ENCODE peak calls at places on chromosomes 1 and 21, in five cellular contexts. R is spleen, O is endodermal cell, N is heart right ventricle, W is GM23248. I is an unnamed sample.
A peak's percentile ranks its signal among the peaks of the same experiment; 100 is the strongest.

GRCh38 chr1:85047472-85048295 is 616 bp downstream of the MCOLN3 start:
- DNase-seq in O (peak; percentile 82), W (peak; percentile 54), N (peak; percentile 14), R (peak; percentile 78), I (peak; percentile 6)

GRCh38 chr1:18384059-18384458 is 96.7 kb upstream of the KLHDC7A start:
- DNase-seq in N (no peak), O (no peak), W (no peak), R (no peak), I (no peak)

GRCh38 chr1:244099258-244099930 is 48.3 kb downstream of the ZBTB18 start:
- DNase-seq in R (no peak), W (no peak), O (no peak), N (no peak), I (no peak)

GRCh38 chr1:172144445-172145060 is 275.9 kb upstream of the C1orf105 start:
- DNase-seq in R (peak; percentile 71), N (peak; percentile 67), W (peak; percentile 99), O (no peak), I (no peak)

GRCh38 chr1:151716771-151717631 is at the start of gene CELF3:
- DNase-seq in W (peak; percentile 32), R (no peak), N (no peak), O (peak; percentile 87), I (no peak)

GRCh38 chr1:71755441-71755840 is 526.9 kb downstream of the NEGR1 start:
- DNase-seq in W (no peak), O (no peak), N (no peak), R (no peak), I (no peak)

GRCh38 chr1:100449477-100449876 is 88.5 kb upstream of the GPR88 start:
- DNase-seq in W (no peak), R (no peak), O (no peak), N (no peak), I (no peak)

GRCh38 chr1:208896768-208897167 is 652.6 kb upstream of the PLXNA2 start:
- DNase-seq in W (no peak), R (no peak), N (no peak), O (no peak), I (no peak)

GRCh38 chr1:192763756-192764155 is 45.1 kb upstream of the RGS2 start:
- DNase-seq in N (no peak), R (no peak), W (peak; percentile 54), O (no peak), I (no peak)

GRCh38 chr1:169782596-169782995 is 12.1 kb downstream of the METTL18 start:
- DNase-seq in W (no peak), O (no peak), R (no peak), N (no peak), I (no peak)

GRCh38 chr1:48203287-48203900 is 19.1 kb upstream of the SLC5A9 start:
- DNase-seq in N (no peak), R (no peak), W (peak; percentile 51), O (peak; percentile 55), I (no peak)

GRCh38 chr1:89632213-89633102 is 462 bp upstream of the LRRC8C start:
- DNase-seq in O (peak; percentile 90), N (peak; percentile 92), R (peak; percentile 99), W (peak; percentile 91), I (peak; percentile 82)

GRCh38 chr1:217627431-217627830 is 3.5 kb downstream of the GPATCH2 start:
- DNase-seq in R (no peak), N (no peak), W (no peak), O (no peak), I (no peak)

GRCh38 chr1:217626321-217626720 is 4.6 kb downstream of the GPATCH2 start:
- DNase-seq in W (no peak), N (no peak), O (no peak), R (no peak), I (no peak)

DNA sequence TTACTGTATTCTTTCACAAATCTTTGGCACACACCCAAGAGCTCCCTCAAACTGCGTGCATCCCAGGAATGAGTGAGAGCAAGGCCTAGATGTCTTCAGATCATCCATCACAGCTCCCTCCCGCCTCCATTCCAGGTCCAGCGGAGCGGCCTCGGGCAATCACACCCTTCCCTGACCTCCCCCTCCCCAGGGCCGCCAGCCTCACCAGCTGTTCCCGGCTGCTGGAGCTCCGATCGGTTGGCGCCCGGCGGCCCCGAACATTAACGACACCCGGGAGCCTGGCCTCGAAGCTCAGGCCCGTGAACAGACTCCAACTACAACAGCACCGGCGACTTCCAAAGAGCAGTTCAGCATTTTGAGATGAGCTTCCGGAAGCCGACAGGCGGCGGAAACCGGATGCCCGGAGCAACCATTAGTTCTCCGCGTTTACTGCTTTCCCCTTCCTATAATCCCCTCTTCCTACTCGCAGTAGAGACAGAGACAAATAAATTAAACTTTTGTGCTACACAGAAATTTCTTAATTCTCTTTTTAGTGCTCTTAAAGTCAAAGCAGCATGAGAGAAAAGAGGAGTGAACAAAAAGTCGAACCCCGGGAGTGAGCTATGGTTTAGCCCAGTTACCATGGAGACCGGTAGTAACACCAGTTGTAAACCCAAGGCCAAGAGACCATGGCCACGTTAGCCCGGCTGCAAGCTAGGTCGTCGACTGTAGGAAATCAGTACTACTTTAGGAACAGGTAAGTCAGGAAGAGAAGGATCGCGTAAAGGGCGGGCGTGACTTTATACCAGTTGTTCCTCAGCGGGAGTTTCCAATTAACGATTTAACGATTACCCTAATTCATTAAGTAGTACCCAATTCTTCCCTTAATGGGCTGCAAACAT is at the start of the genes GPATCH2 and SPATA17:
- DNase-seq in O (peak; percentile 90), N (peak; percentile 68), W (peak; percentile 95), R (peak; percentile 92), I (peak; percentile 67)
- H3K27ac ChIP-seq in O (peak within 1 kb of the TSS; percentile 99), N (peak within 1 kb of the TSS; percentile 89), W (peak within 1 kb of the TSS; percentile 96), R (peak within 1 kb of the TSS; percentile 87), I (peak within 1 kb of the TSS; percentile 93)

GRCh38 chr21:20341431-20341830 is 656.8 kb upstream of the NCAM2 start:
- DNase-seq in O (no peak), R (no peak), N (no peak), W (no peak), I (no peak)

DNA sequence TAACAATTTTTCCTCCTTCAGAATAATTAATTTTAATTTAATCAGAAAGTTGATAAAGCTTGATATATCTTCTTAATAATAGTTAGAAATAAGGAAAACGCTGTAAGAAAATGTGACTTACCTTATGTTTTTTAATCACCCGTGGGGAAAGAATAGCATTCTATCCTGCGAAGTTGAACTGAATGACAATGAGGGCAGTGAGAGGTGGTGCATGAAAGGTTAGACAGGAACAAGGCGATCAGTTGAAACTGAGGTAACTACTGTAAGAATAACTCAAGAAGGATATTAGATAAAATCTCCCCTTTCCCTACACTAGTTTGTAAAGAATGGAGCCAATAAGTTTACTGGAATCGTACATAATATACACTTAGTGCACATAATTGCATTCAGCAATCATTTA is 655.0 kb upstream of the NCAM2 start:
- DNase-seq in N (no peak), O (no peak), W (no peak), R (no peak), I (no peak)
- H3K9me3 ChIP-seq in N (no peaks in the 10 kb centered on the region), O (no peaks in the 10 kb centered on the region), W (peaks cover 3% of the 10 kb centered on the region), R (no peaks in the 10 kb centered on the region), I (no peaks in the 10 kb centered on the region)

DNA sequence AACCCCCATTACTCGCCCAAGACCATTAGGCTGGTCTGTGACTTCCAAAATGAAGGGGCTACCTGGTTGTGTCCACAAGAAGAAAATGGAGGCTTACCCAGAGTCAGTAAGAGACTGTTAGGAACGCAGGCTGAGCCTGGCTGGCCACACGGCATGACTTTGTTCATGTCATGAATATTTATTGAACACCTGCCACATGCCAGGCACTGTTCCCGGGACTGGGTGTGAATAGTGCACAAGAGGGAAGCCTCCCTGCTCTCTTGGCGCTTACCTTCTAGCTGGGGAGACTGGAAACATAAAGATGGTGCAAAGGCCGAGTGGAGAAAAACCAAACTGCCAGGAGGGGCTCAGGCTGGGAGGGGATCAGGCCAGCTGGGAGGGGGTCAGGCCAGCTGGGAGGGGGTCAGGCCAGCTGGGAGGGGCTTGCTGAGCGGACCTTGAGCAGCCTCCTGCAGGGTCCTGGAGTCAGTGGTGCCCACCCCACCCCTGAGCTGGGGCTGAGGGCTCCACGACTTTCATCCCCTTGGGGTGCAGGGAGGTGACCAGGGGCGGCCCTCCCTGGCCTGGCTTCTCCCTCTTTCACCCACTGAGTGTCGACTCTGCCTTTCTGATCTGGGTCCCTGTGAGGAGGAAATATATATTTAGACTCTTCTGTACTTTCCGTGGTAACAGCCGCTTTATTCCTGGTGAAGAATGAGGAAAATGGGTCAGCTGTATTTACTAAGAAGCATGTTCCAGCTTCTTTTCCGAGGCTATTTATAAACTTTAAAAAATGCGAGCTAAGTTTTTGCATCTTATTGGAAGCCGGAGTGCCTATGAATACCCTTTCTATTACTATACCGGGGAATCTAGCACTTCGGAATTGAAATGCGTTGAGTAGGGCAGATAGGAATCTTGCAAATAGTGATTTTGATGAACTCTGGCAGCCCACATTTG is 139.0 kb downstream of the CAMTA1 start:
- DNase-seq in R (no peak), N (no peak), W (no peak), O (no peak), I (no peak)
- H3K4me1 ChIP-seq in R (no peaks in the 10 kb centered on the region), N (peaks cover 5% of the 10 kb centered on the region), W (no peaks in the 10 kb centered on the region), O (no peaks in the 10 kb centered on the region), I (no peaks in the 10 kb centered on the region)

GRCh38 chr21:33968082-33968997 is 52.7 kb upstream of the ATP5PO start:
- DNase-seq in N (no peak), R (no peak), O (peak; percentile 77), W (peak; percentile 85), I (no peak)
- H3K27ac ChIP-seq in N (peak overlapping the region; percentile 60), R (no peak overlapping the region), O (no peak overlapping the region), W (peak overlapping the region; percentile 48), I (no peak overlapping the region)

DNA sequence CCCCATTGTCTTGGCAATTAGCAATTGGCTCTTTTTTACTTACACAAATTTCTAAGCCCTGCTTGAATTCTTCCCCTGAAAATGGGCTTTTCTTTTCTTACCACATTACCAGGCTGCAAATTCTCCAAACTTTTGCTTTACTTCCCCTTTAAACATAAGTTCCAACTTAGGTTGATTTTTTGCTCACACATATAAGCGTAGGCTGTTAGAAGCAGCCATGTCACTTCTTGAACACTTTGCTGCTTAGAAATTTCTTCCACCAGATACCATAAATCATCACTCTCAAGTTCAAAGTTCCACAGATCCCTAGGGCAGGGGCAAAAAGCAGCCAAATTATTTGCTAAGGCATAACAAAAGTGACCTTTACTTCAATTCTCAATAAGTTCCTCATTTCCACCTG is 35.4 kb upstream of the KCNH1 start:
- DNase-seq in N (no peak), W (no peak), R (no peak), O (no peak), I (no peak)
- H3K9me3 ChIP-seq in N (peaks cover 30% of the 10 kb centered on the region), W (no peaks in the 10 kb centered on the region), R (peaks cover 51% of the 10 kb centered on the region), O (peaks cover 72% of the 10 kb centered on the region), I (no peaks in the 10 kb centered on the region)

GRCh38 chr1:54337034-54337433 is 69.2 kb downstream of the SSBP3 start:
- DNase-seq in N (no peak), W (no peak), R (no peak), O (no peak), I (no peak)

GRCh38 chr1:54339126-54339525 is 67.1 kb downstream of the SSBP3 start:
- DNase-seq in O (no peak), N (no peak), W (no peak), R (no peak), I (no peak)

GRCh38 chr1:54340434-54340833 is 65.8 kb downstream of the SSBP3 start:
- DNase-seq in W (no peak), O (no peak), N (no peak), R (no peak), I (no peak)

GRCh38 chr1:54337928-54338327 is 68.3 kb downstream of the SSBP3 start:
- DNase-seq in W (peak; percentile 47), R (no peak), O (no peak), N (no peak), I (no peak)

GRCh38 chr1:54338479-54338878 is 67.7 kb downstream of the SSBP3 start:
- DNase-seq in W (no peak), R (no peak), O (no peak), N (no peak), I (no peak)
- H3K4me1 ChIP-seq in W (peaks cover 30% of the 10 kb centered on the region), R (peaks cover 23% of the 10 kb centered on the region), O (peaks cover 58% of the 10 kb centered on the region), N (peaks cover 17% of the 10 kb centered on the region), I (peaks cover 13% of the 10 kb centered on the region)

GRCh38 chr1:10480614-10481013 is 5.9 kb downstream of the PEX14 start:
- DNase-seq in W (no peak), R (no peak), N (no peak), O (no peak), I (no peak)
- H3K27ac ChIP-seq in W (no peak overlapping the region), R (no peak overlapping the region), N (no peak overlapping the region), O (no peak overlapping the region), I (no peak overlapping the region)